ENCODE peak calls at places on chromosomes 12 and 14, in six cellular contexts. Z, D, O, G, J and V are unnamed samples.

GRCh38 chr12:90945070-90945649 is 9.8 kb downstream of the CCER1 start:
- DNase-seq in Z (no peak), D (no peak), O (no peak), G (peak; percentile 50), J (no peak), V (no peak)

GRCh38 chr14:33556382-33557121 is 394.3 kb downstream of the EGLN3 start:
- DNase-seq in Z (no peak), D (no peak), O (no peak), G (no peak), J (no peak), V (no peak)

GRCh38 chr12:694734-695503 is 31.7 kb upstream of the NINJ2 start:
- DNase-seq in Z (no peak), D (no peak), O (no peak), G (no peak), J (no peak), V (no peak)

GRCh38 chr12:81502912-81503695 is 256.0 kb downstream of the PPFIA2 start:
- DNase-seq in Z (no peak), D (no peak), O (no peak), G (no peak), J (no peak), V (no peak)

GRCh38 chr14:24483604-24484252 is 24.3 kb downstream of the CMA1 start:
- DNase-seq in Z (no peak), D (no peak), O (no peak), G (no peak), J (no peak), V (no peak)

GRCh38 chr12:6979453-6979852 is 8.7 kb downstream of the EMG1 start:
- DNase-seq in Z (no peak), D (no peak), O (no peak), G (no peak), J (no peak), V (no peak)

GRCh38 chr12:8532045-8532444 is 8.7 kb downstream of the CLEC4E start:
- DNase-seq in Z (no peak), D (no peak), O (no peak), G (peak; percentile 21), J (no peak), V (no peak)

GRCh38 chr12:62640910-62641448 is 174.4 kb downstream of the MON2 start:
- DNase-seq in Z (no peak), D (no peak), O (peak; percentile 27), G (no peak), J (no peak), V (no peak)

GRCh38 chr14:78358631-78359030 is 188.5 kb downstream of the NRXN3 start:
- DNase-seq in Z (no peak), D (no peak), O (no peak), G (no peak), J (no peak), V (no peak)

GRCh38 chr12:119208626-119209061 is 29.9 kb downstream of the HSPB8 start:
- DNase-seq in Z (no peak), D (peak; percentile 83), O (no peak), G (no peak), J (peak; percentile 94), V (no peak)

GRCh38 chr12:119154435-119154818 is 24.3 kb upstream of the HSPB8 start:
- DNase-seq in Z (no peak), D (no peak), O (no peak), G (no peak), J (no peak), V (no peak)

GRCh38 chr12:69161835-69162234 is 77.5 kb upstream of the CPSF6 start:
- DNase-seq in Z (no peak), D (no peak), O (peak; percentile 83), G (no peak), J (no peak), V (no peak)

GRCh38 chr14:52220924-52221802 is 46.3 kb upstream of the PTGDR start:
- DNase-seq in Z (peak; percentile 51), D (no peak), O (no peak), G (no peak), J (no peak), V (no peak)

GRCh38 chr14:68544150-68544892 is 248.5 kb downstream of the ZFP36L1 start:
- DNase-seq in Z (no peak), D (peak; percentile 80), O (no peak), G (no peak), J (peak; percentile 97), V (peak; percentile 97)

GRCh38 chr12:131494141-131494733 is 216.7 kb upstream of the SFSWAP start:
- DNase-seq in Z (no peak), D (no peak), O (no peak), G (no peak), J (no peak), V (no peak)

GRCh38 chr14:96146131-96146771 is 58.4 kb upstream of the BDKRB2 start:
- DNase-seq in Z (no peak), D (no peak), O (no peak), G (no peak), J (peak; percentile 77), V (no peak)

GRCh38 chr12:5073838-5074237 is 30.2 kb downstream of the KCNA5 start:
- DNase-seq in Z (no peak), D (no peak), O (no peak), G (peak; percentile 5), J (no peak), V (no peak)

GRCh38 chr12:51752490-51752889 is 96.0 kb downstream of the FIGNL2 start:
- DNase-seq in Z (no peak), D (peak; percentile 64), O (no peak), G (no peak), J (peak; percentile 85), V (peak; percentile 60)

GRCh38 chr14:55316528-55316927 is 45.3 kb downstream of the FBXO34 start:
- DNase-seq in Z (no peak), D (no peak), O (no peak), G (no peak), J (no peak), V (no peak)

GRCh38 chr14:76306131-76306530 is 69.8 kb upstream of the ESRRB start:
- DNase-seq in Z (peak; percentile 17), D (no peak), O (no peak), G (no peak), J (no peak), V (no peak)

GRCh38 chr12:25436206-25436912 is 116.7 kb downstream of the LMNTD1 start:
- DNase-seq in Z (no peak), D (peak; percentile 29), O (peak; percentile 20), G (peak; percentile 77), J (no peak), V (peak; percentile 67)

DNA sequence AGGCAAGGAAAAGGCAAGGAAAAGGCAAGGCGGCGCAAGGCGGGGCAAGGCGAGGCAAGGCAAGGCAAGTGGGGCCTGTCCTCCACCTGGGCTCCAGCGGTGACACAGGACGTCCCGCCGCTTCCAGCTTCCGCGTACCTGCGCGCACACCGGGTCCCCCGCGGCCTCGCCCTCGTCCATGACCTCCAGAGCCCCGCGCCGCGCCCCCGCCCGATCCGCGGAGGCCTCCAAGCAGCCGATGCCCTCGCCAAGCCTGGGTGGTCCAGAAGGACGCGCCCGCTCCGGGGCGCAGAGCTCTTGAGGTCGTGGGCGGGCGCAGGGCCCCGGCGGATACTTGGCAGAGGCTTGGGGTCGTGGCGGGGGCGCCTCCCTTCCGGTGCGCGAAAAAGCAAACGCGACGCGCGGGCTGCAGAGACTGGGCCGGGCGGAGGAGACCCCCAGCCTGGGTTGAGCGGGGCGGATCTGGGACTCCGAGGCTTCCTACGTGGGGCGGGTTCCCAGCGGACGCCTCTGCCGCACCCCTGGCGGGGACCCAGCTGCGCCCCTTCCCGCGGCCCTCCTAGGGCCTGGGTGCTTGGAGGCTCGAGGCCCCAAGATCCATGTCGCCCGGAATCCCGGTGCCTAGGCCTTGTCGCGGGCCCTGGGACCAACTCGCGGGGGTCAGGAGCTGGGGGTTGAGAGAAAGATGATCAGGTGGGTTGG is 60.7 kb upstream of the EIF5 start:
- DNase-seq in Z (no peak), D (no peak), O (no peak), G (no peak), J (no peak), V (no peak)
- H3K4me3 ChIP-seq in Z (no peak overlapping the region), D (peak overlapping the region; percentile 47), O (no peak overlapping the region), G (no peak overlapping the region), J (peak overlapping the region; percentile 24), V (no peak overlapping the region)

DNA sequence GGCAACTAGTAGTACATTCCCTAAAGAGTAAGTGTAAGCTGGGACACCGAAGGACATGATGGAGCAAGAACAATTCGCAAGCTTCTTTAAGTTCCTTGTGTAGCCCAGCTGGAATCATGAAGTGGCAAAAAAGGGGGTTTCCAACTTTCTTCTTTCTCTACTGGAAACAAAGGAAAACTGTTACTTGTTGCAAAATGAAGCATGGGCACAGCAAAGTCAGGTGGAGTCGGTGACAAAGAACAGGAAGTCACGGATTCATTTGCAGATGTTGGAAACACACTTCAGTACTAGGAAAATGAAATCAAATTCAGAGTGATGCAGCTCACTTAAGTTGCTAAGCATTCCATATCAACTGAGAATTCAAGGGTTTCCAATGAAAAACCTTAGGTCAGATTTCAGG is 706.9 kb upstream of the STXBP6 start:
- DNase-seq in Z (no peak), D (no peak), O (no peak), G (no peak), J (no peak), V (no peak)
- H3K27ac ChIP-seq in Z (no peak overlapping the region), D (no peak overlapping the region), O (no peak overlapping the region), G (no peak overlapping the region), J (no peak overlapping the region), V (no peak overlapping the region)

DNA sequence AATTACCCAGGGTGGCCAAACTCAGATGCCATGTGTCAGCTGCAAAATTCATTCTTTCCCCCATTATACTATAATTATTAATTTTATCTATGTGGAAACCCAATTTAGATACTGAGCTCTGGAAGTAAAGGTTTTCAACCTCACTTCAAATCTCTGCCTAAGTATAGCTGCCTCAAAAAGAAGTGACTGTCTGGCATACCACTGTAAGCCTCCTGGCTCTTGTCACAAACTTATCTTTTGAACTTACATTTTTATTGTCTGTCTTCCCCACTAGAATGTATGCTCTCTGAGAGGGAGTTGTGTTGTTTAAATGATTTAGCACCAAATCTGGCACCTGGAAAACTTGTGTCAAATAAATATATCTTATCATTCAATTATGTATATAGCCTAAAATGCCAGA is 16.1 kb upstream of the PRICKLE1 start:
- DNase-seq in Z (no peak), D (no peak), O (no peak), G (no peak), J (no peak), V (no peak)
- H3K4me3 ChIP-seq in Z (no peak overlapping the region), D (no peak overlapping the region), O (no peak overlapping the region), G (no peak overlapping the region), J (no peak overlapping the region), V (no peak overlapping the region)

GRCh38 chr12:75459755-75460154 is 20.8 kb upstream of the GLIPR1 start:
- DNase-seq in Z (no peak), D (no peak), O (no peak), G (no peak), J (no peak), V (no peak)

GRCh38 chr12:75460194-75460593 is 20.4 kb upstream of the GLIPR1 start:
- DNase-seq in Z (no peak), D (no peak), O (no peak), G (no peak), J (no peak), V (no peak)

GRCh38 chr12:75455839-75456238 is 24.7 kb upstream of the GLIPR1 start:
- DNase-seq in Z (no peak), D (no peak), O (no peak), G (no peak), J (no peak), V (no peak)

GRCh38 chr12:75452675-75453330 is 27.8 kb upstream of the GLIPR1 start:
- DNase-seq in Z (no peak), D (no peak), O (no peak), G (no peak), J (no peak), V (no peak)

DNA sequence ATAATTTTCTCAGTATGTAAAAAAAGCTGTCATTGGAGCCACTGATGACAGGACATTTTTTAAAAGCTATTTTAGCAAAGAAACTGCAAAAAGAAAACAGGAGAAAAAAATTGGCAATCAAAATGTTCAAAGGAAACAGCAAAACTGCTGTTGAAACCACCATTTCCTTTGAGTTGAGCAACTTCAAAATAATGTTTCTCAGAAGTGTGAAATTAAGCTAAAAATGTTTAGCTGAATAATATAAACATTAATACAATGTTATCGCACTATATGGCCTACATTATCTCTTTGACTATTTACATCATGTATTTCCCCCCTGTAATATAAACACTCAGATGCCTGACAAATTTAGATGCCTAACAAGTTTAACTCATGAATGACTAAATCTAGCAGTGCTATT is 23.4 kb upstream of the GLIPR1 start:
- DNase-seq in Z (no peak), D (no peak), O (no peak), G (no peak), J (no peak), V (no peak)
- H3K27ac ChIP-seq in Z (no peak overlapping the region), D (no peak overlapping the region), O (no peak overlapping the region), G (no peak overlapping the region), J (no peak overlapping the region), V (no peak overlapping the region)